ENCODE peak calls at places on chromosomes 4 and X, in six cellular contexts. One of them, this sample, is unnamed.

GRCh38 chr4:25174674-25175073 is 14.4 kb upstream of the SEPSECS start:
- DNase-seq in thoracic aorta: no peak
- DNase-seq in Panc1: no peak
- DNase-seq in hepatocyte: no peak
- DNase-seq in tibial artery: no peak
- DNase-seq in SJSA1: no peak
- DNase-seq in this sample: no peak

GRCh38 chr4:1045595-1046201 is 34.3 kb downstream of the FGFRL1 start:
- DNase-seq in Panc1: no peak
- DNase-seq in tibial artery: peak
- DNase-seq in thoracic aorta: no peak
- DNase-seq in SJSA1: no peak
- DNase-seq in hepatocyte: no peak
- DNase-seq in this sample: peak

GRCh38 chr4:67459164-67459563 is 86.1 kb downstream of the CENPC start:
- DNase-seq in tibial artery: no peak
- DNase-seq in hepatocyte: no peak
- DNase-seq in SJSA1: no peak
- DNase-seq in thoracic aorta: no peak
- DNase-seq in Panc1: no peak
- DNase-seq in this sample: no peak

GRCh38 chr4:144709793-144710525 is 64.0 kb downstream of the HHIP start:
- DNase-seq in hepatocyte: peak
- DNase-seq in Panc1: no peak
- DNase-seq in tibial artery: no peak
- DNase-seq in thoracic aorta: no peak
- DNase-seq in SJSA1: peak
- DNase-seq in this sample: no peak

GRCh38 chr4:178198691-178199090 is 756.5 kb upstream of the AGA start:
- DNase-seq in SJSA1: no peak
- DNase-seq in Panc1: no peak
- DNase-seq in thoracic aorta: no peak
- DNase-seq in hepatocyte: no peak
- DNase-seq in tibial artery: no peak
- DNase-seq in this sample: no peak

GRCh38 chrX:86946569-86946968 is 571.0 kb upstream of the KLHL4 start:
- DNase-seq in tibial artery: no peak
- DNase-seq in Panc1: peak
- DNase-seq in hepatocyte: peak
- DNase-seq in thoracic aorta: no peak
- DNase-seq in SJSA1: no peak
- DNase-seq in this sample: no peak

GRCh38 chr4:16642897-16643296 is 255.5 kb downstream of the LDB2 start:
- DNase-seq in thoracic aorta: no peak
- DNase-seq in hepatocyte: no peak
- DNase-seq in Panc1: no peak
- DNase-seq in tibial artery: no peak
- DNase-seq in SJSA1: no peak
- DNase-seq in this sample: no peak

GRCh38 chr4:85932371-85933305 is 427.2 kb downstream of the MAPK10 start:
- DNase-seq in hepatocyte: no peak
- DNase-seq in tibial artery: no peak
- DNase-seq in SJSA1: no peak
- DNase-seq in Panc1: no peak
- DNase-seq in thoracic aorta: no peak
- DNase-seq in this sample: no peak

GRCh38 chr4:34850983-34851382 is 1393.3 kb downstream of the ARAP2 start:
- DNase-seq in SJSA1: no peak
- DNase-seq in Panc1: no peak
- DNase-seq in tibial artery: no peak
- DNase-seq in thoracic aorta: no peak
- DNase-seq in hepatocyte: no peak
- DNase-seq in this sample: no peak

GRCh38 chr4:55447826-55448225 is 52.1 kb downstream of the TMEM165 start:
- DNase-seq in Panc1: no peak
- DNase-seq in SJSA1: no peak
- DNase-seq in thoracic aorta: no peak
- DNase-seq in hepatocyte: no peak
- DNase-seq in tibial artery: no peak
- DNase-seq in this sample: no peak

GRCh38 chrX:45517090-45517973 is 316.7 kb upstream of the DIPK2B start:
- DNase-seq in SJSA1: no peak
- DNase-seq in tibial artery: no peak
- DNase-seq in Panc1: no peak
- DNase-seq in thoracic aorta: no peak
- DNase-seq in hepatocyte: no peak
- DNase-seq in this sample: no peak

GRCh38 chrX:72115380-72115779 is 16.3 kb downstream of the RTL5 start:
- DNase-seq in SJSA1: no peak
- DNase-seq in tibial artery: no peak
- DNase-seq in hepatocyte: no peak
- DNase-seq in thoracic aorta: no peak
- DNase-seq in Panc1: no peak
- DNase-seq in this sample: no peak

GRCh38 chr4:105184316-105184988 is 37.8 kb downstream of the TET2 start:
- DNase-seq in SJSA1: no peak
- DNase-seq in Panc1: no peak
- DNase-seq in tibial artery: no peak
- DNase-seq in hepatocyte: no peak
- DNase-seq in thoracic aorta: no peak
- DNase-seq in this sample: no peak

GRCh38 chr4:107721436-107722090 is 1.5 kb upstream of the PAPSS1 start:
- DNase-seq in thoracic aorta: no peak
- DNase-seq in SJSA1: no peak
- DNase-seq in Panc1: no peak
- DNase-seq in tibial artery: no peak
- DNase-seq in hepatocyte: peak
- DNase-seq in this sample: no peak

GRCh38 chr4:177267911-177268310 is 41.8 kb upstream of the NEIL3 start:
- DNase-seq in thoracic aorta: no peak
- DNase-seq in Panc1: no peak
- DNase-seq in hepatocyte: no peak
- DNase-seq in tibial artery: no peak
- DNase-seq in SJSA1: no peak
- DNase-seq in this sample: no peak

GRCh38 chr4:151653548-151653918 is 107.3 kb downstream of the GATB start:
- DNase-seq in hepatocyte: no peak
- DNase-seq in SJSA1: no peak
- DNase-seq in thoracic aorta: no peak
- DNase-seq in tibial artery: no peak
- DNase-seq in Panc1: no peak
- DNase-seq in this sample: no peak
- H3K4me3 ChIP-seq in hepatocyte: no peak
- H3K4me3 ChIP-seq in SJSA1: no peak
- H3K4me3 ChIP-seq in thoracic aorta: no peak
- H3K4me3 ChIP-seq in tibial artery: no peak
- H3K4me3 ChIP-seq in Panc1: no peak
- H3K4me3 ChIP-seq in this sample: no peak

GRCh38 chr4:6634746-6635145 is 5.7 kb upstream of the MRFAP1 start:
- DNase-seq in tibial artery: no peak
- DNase-seq in hepatocyte: no peak
- DNase-seq in Panc1: no peak
- DNase-seq in SJSA1: no peak
- DNase-seq in thoracic aorta: no peak
- DNase-seq in this sample: no peak
- H3K4me3 ChIP-seq in tibial artery: no peak
- H3K4me3 ChIP-seq in hepatocyte: no peak
- H3K4me3 ChIP-seq in Panc1: no peak
- H3K4me3 ChIP-seq in SJSA1: no peak
- H3K4me3 ChIP-seq in thoracic aorta: no peak
- H3K4me3 ChIP-seq in this sample: no peak

GRCh38 chr4:113822555-113823290 is 61.2 kb upstream of the CAMK2D start:
- DNase-seq in Panc1: no peak
- DNase-seq in tibial artery: no peak
- DNase-seq in hepatocyte: no peak
- DNase-seq in thoracic aorta: no peak
- DNase-seq in SJSA1: no peak
- DNase-seq in this sample: no peak
- H3K4me3 ChIP-seq in Panc1: no peak
- H3K4me3 ChIP-seq in tibial artery: no peak
- H3K4me3 ChIP-seq in hepatocyte: no peak
- H3K4me3 ChIP-seq in thoracic aorta: no peak
- H3K4me3 ChIP-seq in SJSA1: no peak
- H3K4me3 ChIP-seq in this sample: no peak

DNA sequence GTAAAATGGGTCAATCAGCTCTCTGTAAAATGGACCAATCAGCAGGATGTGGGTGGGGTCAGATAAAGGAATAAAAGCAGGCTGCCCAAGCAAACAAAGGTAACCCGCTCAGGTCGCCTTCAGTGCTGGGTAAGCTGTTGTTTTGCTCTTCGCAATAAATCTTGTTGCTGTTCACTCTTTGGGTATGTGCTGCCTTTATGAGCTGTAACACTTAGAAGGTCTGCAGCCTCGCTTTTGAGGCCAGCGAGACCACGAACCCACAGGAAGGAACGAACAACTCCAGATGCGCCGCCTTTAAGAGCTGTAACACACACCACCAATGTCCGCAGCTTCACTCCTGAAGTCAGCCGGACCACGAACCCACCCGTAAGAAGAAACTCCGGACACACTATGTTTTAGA is 11.5 kb upstream of the CAMK2D start:
- DNase-seq in Panc1: no peak
- DNase-seq in thoracic aorta: no peak
- DNase-seq in SJSA1: no peak
- DNase-seq in tibial artery: no peak
- DNase-seq in hepatocyte: no peak
- DNase-seq in this sample: no peak
- H3K4me3 ChIP-seq in Panc1: no peak
- H3K4me3 ChIP-seq in thoracic aorta: no peak
- H3K4me3 ChIP-seq in SJSA1: no peak
- H3K4me3 ChIP-seq in tibial artery: no peak
- H3K4me3 ChIP-seq in hepatocyte: no peak
- H3K4me3 ChIP-seq in this sample: no peak

GRCh38 chr4:169971456-169972015 is 54.7 kb downstream of the MFAP3L start:
- DNase-seq in hepatocyte: no peak
- DNase-seq in Panc1: no peak
- DNase-seq in SJSA1: no peak
- DNase-seq in tibial artery: peak
- DNase-seq in thoracic aorta: no peak
- DNase-seq in this sample: peak

GRCh38 chr4:169963998-169964397 is 62.2 kb downstream of the MFAP3L start:
- DNase-seq in Panc1: no peak
- DNase-seq in tibial artery: no peak
- DNase-seq in thoracic aorta: no peak
- DNase-seq in hepatocyte: no peak
- DNase-seq in SJSA1: no peak
- DNase-seq in this sample: no peak

GRCh38 chr4:169968999-169969398 is 57.2 kb downstream of the MFAP3L start:
- DNase-seq in SJSA1: no peak
- DNase-seq in Panc1: no peak
- DNase-seq in tibial artery: no peak
- DNase-seq in hepatocyte: peak
- DNase-seq in thoracic aorta: peak
- DNase-seq in this sample: no peak
- H3K4me3 ChIP-seq in SJSA1: no peak
- H3K4me3 ChIP-seq in Panc1: no peak
- H3K4me3 ChIP-seq in tibial artery: no peak
- H3K4me3 ChIP-seq in hepatocyte: no peak
- H3K4me3 ChIP-seq in thoracic aorta: no peak
- H3K4me3 ChIP-seq in this sample: no peak

GRCh38 chr4:2059726-2060577 is 825 bp downstream of the NAT8L start:
- DNase-seq in tibial artery: no peak
- DNase-seq in hepatocyte: peak
- DNase-seq in thoracic aorta: no peak
- DNase-seq in SJSA1: no peak
- DNase-seq in Panc1: no peak
- DNase-seq in this sample: no peak

GRCh38 chr4:2057382-2058065 is 1.6 kb upstream of the NAT8L start:
- DNase-seq in tibial artery: no peak
- DNase-seq in Panc1: no peak
- DNase-seq in thoracic aorta: no peak
- DNase-seq in hepatocyte: no peak
- DNase-seq in SJSA1: no peak
- DNase-seq in this sample: no peak

GRCh38 chr4:2060578-2061207 is 1.6 kb downstream of the NAT8L start:
- DNase-seq in SJSA1: no peak
- DNase-seq in hepatocyte: peak
- DNase-seq in Panc1: no peak
- DNase-seq in tibial artery: no peak
- DNase-seq in thoracic aorta: no peak
- DNase-seq in this sample: no peak

GRCh38 chr4:2058264-2059033 is 678 bp upstream of the NAT8L start:
- DNase-seq in hepatocyte: peak
- DNase-seq in tibial artery: no peak
- DNase-seq in thoracic aorta: no peak
- DNase-seq in Panc1: no peak
- DNase-seq in SJSA1: no peak
- DNase-seq in this sample: no peak

DNA sequence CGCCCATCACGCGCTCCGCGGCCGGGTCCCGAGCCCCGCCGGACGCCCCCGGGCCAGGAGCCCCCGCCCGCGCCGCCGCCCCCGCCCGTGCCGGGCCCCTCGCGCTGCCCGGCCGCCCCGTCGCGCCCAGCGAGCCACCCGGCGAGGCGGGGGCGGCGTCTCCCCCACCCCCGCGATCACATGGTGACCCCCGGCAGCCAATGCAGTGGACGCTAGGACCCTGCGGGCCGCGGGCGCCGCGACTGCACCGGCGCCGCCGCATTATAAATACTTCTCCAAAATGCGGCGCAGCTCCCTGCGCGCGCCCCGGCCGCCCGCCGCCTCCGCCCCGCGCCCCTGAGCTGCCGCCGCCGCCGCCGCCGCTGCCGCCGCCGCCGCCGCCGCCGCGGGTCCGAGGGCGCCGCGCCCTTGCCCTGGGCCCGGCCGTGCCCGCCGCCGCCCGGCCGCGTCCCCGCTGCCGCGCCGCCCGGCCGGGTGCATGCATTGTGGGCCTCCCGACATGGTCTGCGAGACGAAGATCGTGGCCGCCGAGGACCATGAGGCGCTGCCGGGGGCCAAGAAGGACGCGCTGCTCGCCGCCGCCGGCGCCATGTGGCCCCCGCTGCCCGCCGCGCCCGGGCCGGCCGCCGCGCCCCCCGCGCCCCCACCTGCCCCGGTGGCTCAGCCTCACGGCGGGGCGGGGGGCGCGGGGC is at the start of gene NAT8L:
- DNase-seq in Panc1: no peak
- DNase-seq in thoracic aorta: no peak
- DNase-seq in SJSA1: no peak
- DNase-seq in hepatocyte: peak
- DNase-seq in tibial artery: no peak
- DNase-seq in this sample: no peak
- H3K4me3 ChIP-seq in Panc1: peak
- H3K4me3 ChIP-seq in thoracic aorta: peak
- H3K4me3 ChIP-seq in SJSA1: no peak
- H3K4me3 ChIP-seq in hepatocyte: peak
- H3K4me3 ChIP-seq in tibial artery: peak
- H3K4me3 ChIP-seq in this sample: peak

This sample was measured in ascending aorta.